ENCODE peak calls at places on chromosomes 6 and 20, in seven cellular contexts. A, J, C, D, M, L and P are unnamed samples. For H3K4me1, the result is how much of the 10 kb centered on the place peaks cover.

GRCh38 chr6:56652994-56653393 is 10.3 kb upstream of the DST start:
- DNase-seq in D (no peak), M (no peak), C (peak), L (peak), J (no peak), A (peak), P (no peak)

GRCh38 chr6:17585766-17586502 is 14.2 kb upstream of the FAM8A1 start:
- DNase-seq in D (no peak), M (peak), A (peak), C (no peak), J (no peak), L (peak), P (no peak)

GRCh38 chr20:48823960-48824497 is 3.8 kb downstream of the PREX1 start:
- DNase-seq in J (peak), A (no peak), C (peak), L (peak), D (no peak), M (no peak), P (no peak)

GRCh38 chr20:23132930-23133559 is 46.9 kb upstream of the CD93 start:
- DNase-seq in J (no peak), L (no peak), D (peak), M (peak), A (no peak), C (peak), P (no peak)

GRCh38 chr6:35496036-35496850 is 636 bp downstream of the TEAD3 start:
- DNase-seq in M (peak), A (no peak), L (peak), C (peak), D (peak), J (no peak), P (peak)

GRCh38 chr20:24503352-24503931 is 34.0 kb downstream of the SYNDIG1 start:
- DNase-seq in A (no peak), L (no peak), C (peak), M (peak), D (no peak), J (no peak), P (no peak)

GRCh38 chr20:56801991-56802740 is 173.1 kb downstream of the TFAP2C start:
- DNase-seq in C (peak), M (no peak), D (no peak), A (peak), J (no peak), L (peak), P (no peak)

GRCh38 chr20:15185322-15185721 is 847.9 kb upstream of the FLRT3 start:
- DNase-seq in M (no peak), A (no peak), L (peak), C (no peak), D (no peak), J (no peak), P (no peak)

GRCh38 chr6:38843798-38844197 is 128.7 kb downstream of the DNAH8 start:
- DNase-seq in A (no peak), M (peak), C (no peak), D (no peak), L (no peak), J (no peak), P (no peak)

GRCh38 chr6:167957626-167958025 is 39.8 kb upstream of the KIF25 start:
- DNase-seq in C (no peak), D (no peak), M (peak), A (no peak), L (no peak), J (no peak), P (no peak)

GRCh38 chr20:19539191-19539590 is 218.9 kb upstream of the RIN2 start:
- DNase-seq in M (no peak), J (no peak), C (no peak), A (no peak), L (no peak), D (no peak), P (no peak)

GRCh38 chr6:36441307-36441894 is 1.3 kb downstream of the PXT1 start:
- DNase-seq in A (peak), J (peak), L (peak), M (peak), C (peak), D (peak), P (peak)

GRCh38 chr6:37936909-37937308 is 117.4 kb downstream of the ZFAND3 start:
- DNase-seq in J (no peak), D (no peak), M (no peak), A (no peak), L (no peak), C (peak), P (peak)

GRCh38 chr6:18022398-18023231 is 35.2 kb upstream of the KIF13A start:
- DNase-seq in A (peak), C (peak), D (no peak), J (no peak), M (peak), L (peak), P (no peak)

GRCh38 chr6:897561-898207 is 204.7 kb upstream of the EXOC2 start:
- DNase-seq in M (no peak), J (no peak), D (no peak), A (no peak), L (no peak), C (no peak), P (no peak)

GRCh38 chr6:149563203-149563927 is 2.8 kb upstream of the GINM1 start:
- DNase-seq in D (no peak), C (peak), L (peak), A (peak), J (no peak), M (no peak), P (no peak)

GRCh38 chr20:1467355-1468116 is 887 bp upstream of the NSFL1C start:
- DNase-seq in D (no peak), C (no peak), J (no peak), A (no peak), M (peak), L (no peak), P (no peak)

GRCh38 chr20:63612276-63612931 is 14.5 kb downstream of the GMEB2 start:
- DNase-seq in M (no peak), A (no peak), D (no peak), J (no peak), L (no peak), C (no peak), P (no peak)

GRCh38 chr6:144347933-144348332 is 62.8 kb downstream of the UTRN start:
- DNase-seq in A (no peak), M (peak), L (no peak), D (no peak), J (no peak), C (no peak), P (no peak)
- H3K4me1 ChIP-seq in A (half or more), M (under half), L (under half), D (under half), J (half or more), C (under half), P (under half)

GRCh38 chr20:43923917-43924316 is 9.3 kb downstream of the TOX2 start:
- DNase-seq in C (no peak), J (no peak), A (no peak), D (peak), L (no peak), M (no peak), P (no peak)

GRCh38 chr20:43926287-43926686 is 11.6 kb downstream of the TOX2 start:
- DNase-seq in D (no peak), J (no peak), M (no peak), A (no peak), C (no peak), L (no peak), P (no peak)

GRCh38 chr20:43925786-43926185 is 11.1 kb downstream of the TOX2 start:
- DNase-seq in J (no peak), M (no peak), C (peak), A (no peak), L (peak), D (no peak), P (no peak)

GRCh38 chr20:43926691-43927090 is 12.0 kb downstream of the TOX2 start:
- DNase-seq in L (no peak), J (no peak), D (no peak), M (no peak), A (no peak), C (no peak), P (no peak)

DNA sequence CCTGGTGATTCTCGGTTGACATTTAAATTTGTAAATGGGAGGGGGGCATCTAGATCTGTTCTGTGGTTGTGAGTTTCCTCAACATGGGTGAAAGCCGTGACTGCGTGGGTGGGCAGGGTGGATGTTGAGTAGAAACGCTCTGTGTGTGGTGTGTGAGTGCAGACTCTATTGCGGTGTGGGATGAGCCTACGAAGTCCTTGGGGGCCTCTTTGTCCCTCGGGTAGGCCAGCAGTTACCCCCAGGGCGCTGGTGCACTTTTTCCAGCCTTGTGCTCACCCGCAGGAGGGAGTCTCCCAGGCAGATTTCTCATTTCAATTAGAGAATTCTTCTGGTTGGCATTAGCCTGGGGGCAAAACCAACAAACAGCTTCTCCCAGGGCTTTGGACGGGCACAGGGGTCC is 10.6 kb downstream of the TOX2 start:
- DNase-seq in A (no peak), J (no peak), C (no peak), D (no peak), M (no peak), L (no peak), P (no peak)
- H3K4me1 ChIP-seq in A (under half), J (half or more), C (under half), D (under half), M (under half), L (under half), P (under half)

GRCh38 chr6:160028487-160029275 is 59.8 kb downstream of the IGF2R start:
- DNase-seq in D (no peak), L (no peak), A (no peak), C (no peak), J (no peak), M (no peak), P (peak)

GRCh38 chr6:160029525-160029924 is 60.6 kb downstream of the IGF2R start:
- DNase-seq in C (no peak), J (no peak), D (no peak), A (no peak), L (peak), M (no peak), P (no peak)

GRCh38 chr6:160031442-160031841 is 62.6 kb downstream of the IGF2R start:
- DNase-seq in L (peak), J (no peak), A (no peak), D (no peak), C (peak), M (no peak), P (no peak)

GRCh38 chr6:160027931-160028330 is 59.0 kb downstream of the IGF2R start:
- DNase-seq in D (no peak), L (no peak), C (no peak), J (no peak), A (no peak), M (no peak), P (no peak)

DNA sequence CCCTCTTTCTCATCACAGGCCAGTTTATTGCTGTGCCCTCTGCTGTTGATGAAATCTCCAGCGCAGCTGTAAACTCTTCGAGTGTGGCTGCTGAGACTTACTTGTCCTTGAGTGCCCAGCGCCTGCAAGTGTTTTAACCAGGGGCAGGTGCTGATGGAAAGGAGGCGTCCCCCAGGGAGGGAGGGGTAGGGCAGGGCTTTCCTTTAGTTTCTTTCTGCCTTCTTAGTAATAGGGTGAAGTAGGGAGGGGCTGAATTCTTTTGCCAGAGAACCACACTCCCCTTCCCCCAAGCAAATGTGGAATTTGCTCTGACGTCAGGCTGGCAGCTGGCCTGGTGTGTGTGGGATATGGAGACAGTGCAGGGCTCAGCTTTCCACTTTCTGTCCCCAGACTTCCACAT is 61.2 kb downstream of the IGF2R start:
- DNase-seq in M (peak), A (peak), L (peak), C (peak), D (peak), J (no peak), P (no peak)
- H3K4me1 ChIP-seq in M (under half), A (under half), L (under half), C (under half), D (under half), J (under half), P (under half)

DNA sequence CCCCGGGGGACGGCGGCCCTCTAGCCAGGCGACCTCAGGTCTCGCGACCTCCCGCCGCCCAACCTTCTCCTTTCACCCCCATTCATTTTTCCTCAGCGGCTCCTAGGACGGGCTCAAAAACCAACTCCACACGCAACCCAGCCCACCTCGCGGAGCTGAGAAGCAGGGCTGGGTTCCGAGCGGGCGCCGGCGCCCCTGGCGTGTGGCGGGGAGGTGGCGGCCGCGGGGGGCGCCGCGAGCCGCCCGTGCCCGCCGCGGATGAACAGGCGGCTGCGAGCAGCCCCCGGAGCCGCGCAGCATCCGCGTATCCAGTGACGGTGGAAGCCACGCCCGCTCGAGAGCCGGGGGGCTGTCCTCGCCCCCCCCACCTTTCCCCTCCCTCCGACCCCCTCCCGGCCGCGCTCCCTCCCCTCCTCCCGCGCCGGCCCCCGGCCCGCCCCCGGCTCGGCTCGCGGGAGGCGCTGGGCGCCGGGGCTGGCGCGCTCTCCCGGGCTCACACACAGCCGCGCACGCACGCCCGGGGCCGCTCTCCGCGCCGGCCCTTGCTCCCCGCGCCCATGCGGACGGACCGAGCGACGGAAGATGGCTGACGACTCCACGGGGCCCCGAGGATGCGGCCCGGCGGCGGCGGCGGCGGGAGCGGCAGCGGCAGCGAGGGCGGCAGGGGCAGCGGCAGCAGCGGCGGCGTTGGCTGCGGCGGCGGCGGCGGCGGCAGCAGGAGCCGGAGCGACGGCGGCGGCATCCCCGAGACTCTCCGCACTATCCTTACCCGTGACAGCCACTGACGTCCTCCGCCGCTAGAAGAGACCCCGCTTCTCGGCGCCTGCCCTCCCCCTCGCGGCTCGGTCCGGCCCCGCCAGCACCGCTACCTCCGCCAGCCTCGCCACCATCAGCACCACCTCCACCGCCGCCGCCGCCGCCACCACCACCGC is at the start of gene SOBP:
- DNase-seq in J (peak), A (peak), L (no peak), D (peak), C (peak), M (peak), P (peak)
- H3K4me1 ChIP-seq in J (under half), A (under half), L (under half), D (under half), C (under half), M (under half), P (under half)

GRCh38 chr20:47351643-47352331 is 4.7 kb downstream of the ZMYND8 start:
- DNase-seq in A (no peak), L (no peak), M (peak), D (no peak), C (no peak), J (no peak), P (peak)

GRCh38 chr20:47348539-47349142 is 7.9 kb downstream of the ZMYND8 start:
- DNase-seq in C (no peak), D (no peak), A (no peak), J (no peak), M (peak), L (no peak), P (no peak)

GRCh38 chr20:47350691-47351545 is 5.6 kb downstream of the ZMYND8 start:
- DNase-seq in C (no peak), A (no peak), L (no peak), J (no peak), M (no peak), D (no peak), P (no peak)

GRCh38 chr20:47349365-47350180 is 6.9 kb downstream of the ZMYND8 start:
- DNase-seq in D (no peak), L (no peak), J (no peak), A (no peak), M (peak), C (no peak), P (no peak)

GRCh38 chr20:47350181-47350550 is 6.3 kb downstream of the ZMYND8 start:
- DNase-seq in C (no peak), D (no peak), J (peak), A (no peak), M (no peak), L (no peak), P (no peak)
- H3K4me1 ChIP-seq in C (half or more), D (half or more), J (half or more), A (half or more), M (half or more), L (under half), P (under half)